ENCODE peak calls at places on chromosomes 13 and 19, in ten cellular contexts. One of them, this sample, is unnamed. For H3K36me3, the result is how much of the 10 kb centered on the place peaks cover.

GRCh38 chr19:39430675-39431593 is 4.8 kb downstream of the RPS16 start:
- DNase-seq in K562: peak
- DNase-seq in endothelial cell of umbilical vein: peak
- DNase-seq in esophagus squamous epithelium: no peak
- DNase-seq in breast epithelium: no peak
- DNase-seq in ovary: no peak
- DNase-seq in sigmoid colon: no peak
- DNase-seq in right lobe of liver: no peak
- DNase-seq in heart left ventricle: no peak
- DNase-seq in body of pancreas: no peak
- DNase-seq in this sample: no peak

GRCh38 chr19:14772995-14773394 is 5.4 kb downstream of the ADGRE2 start:
- DNase-seq in esophagus squamous epithelium: no peak
- DNase-seq in body of pancreas: no peak
- DNase-seq in ovary: no peak
- DNase-seq in endothelial cell of umbilical vein: no peak
- DNase-seq in right lobe of liver: no peak
- DNase-seq in sigmoid colon: no peak
- DNase-seq in breast epithelium: no peak
- DNase-seq in K562: no peak
- DNase-seq in heart left ventricle: no peak
- DNase-seq in this sample: no peak

GRCh38 chr19:48770223-48770622 is 14.9 kb downstream of the FGF21 start:
- DNase-seq in body of pancreas: no peak
- DNase-seq in breast epithelium: no peak
- DNase-seq in right lobe of liver: no peak
- DNase-seq in K562: no peak
- DNase-seq in esophagus squamous epithelium: no peak
- DNase-seq in endothelial cell of umbilical vein: no peak
- DNase-seq in sigmoid colon: no peak
- DNase-seq in heart left ventricle: no peak
- DNase-seq in ovary: no peak
- DNase-seq in this sample: no peak

GRCh38 chr19:15701757-15702589 is 25.9 kb upstream of the OR10H2 start:
- DNase-seq in endothelial cell of umbilical vein: no peak
- DNase-seq in body of pancreas: no peak
- DNase-seq in K562: no peak
- DNase-seq in sigmoid colon: no peak
- DNase-seq in esophagus squamous epithelium: no peak
- DNase-seq in ovary: no peak
- DNase-seq in breast epithelium: no peak
- DNase-seq in heart left ventricle: no peak
- DNase-seq in right lobe of liver: no peak
- DNase-seq in this sample: no peak

GRCh38 chr13:28137556-28137955 is 789 bp upstream of the PAN3 start:
- DNase-seq in K562: no peak
- DNase-seq in heart left ventricle: no peak
- DNase-seq in breast epithelium: no peak
- DNase-seq in esophagus squamous epithelium: no peak
- DNase-seq in sigmoid colon: no peak
- DNase-seq in ovary: no peak
- DNase-seq in endothelial cell of umbilical vein: no peak
- DNase-seq in body of pancreas: no peak
- DNase-seq in right lobe of liver: no peak
- DNase-seq in this sample: no peak

GRCh38 chr19:532578-533484 is 1.3 kb downstream of the CDC34 start:
- DNase-seq in sigmoid colon: peak
- DNase-seq in right lobe of liver: peak
- DNase-seq in endothelial cell of umbilical vein: peak
- DNase-seq in body of pancreas: peak
- DNase-seq in heart left ventricle: peak
- DNase-seq in breast epithelium: peak
- DNase-seq in K562: peak
- DNase-seq in esophagus squamous epithelium: no peak
- DNase-seq in ovary: peak
- DNase-seq in this sample: peak

GRCh38 chr13:101706651-101707050 is 254.2 kb downstream of the ITGBL1 start:
- DNase-seq in heart left ventricle: no peak
- DNase-seq in right lobe of liver: peak
- DNase-seq in sigmoid colon: no peak
- DNase-seq in breast epithelium: peak
- DNase-seq in ovary: no peak
- DNase-seq in K562: no peak
- DNase-seq in endothelial cell of umbilical vein: peak
- DNase-seq in body of pancreas: no peak
- DNase-seq in esophagus squamous epithelium: no peak
- DNase-seq in this sample: peak

GRCh38 chr19:16457195-16457953 is 14.4 kb downstream of the EPS15L1 start:
- DNase-seq in heart left ventricle: peak
- DNase-seq in endothelial cell of umbilical vein: peak
- DNase-seq in right lobe of liver: no peak
- DNase-seq in sigmoid colon: peak
- DNase-seq in ovary: peak
- DNase-seq in esophagus squamous epithelium: no peak
- DNase-seq in K562: peak
- DNase-seq in breast epithelium: no peak
- DNase-seq in body of pancreas: peak
- DNase-seq in this sample: peak

GRCh38 chr19:14363203-14364097 is 17.8 kb upstream of the ADGRE5 start:
- DNase-seq in sigmoid colon: peak
- DNase-seq in heart left ventricle: peak
- DNase-seq in esophagus squamous epithelium: no peak
- DNase-seq in K562: peak
- DNase-seq in body of pancreas: peak
- DNase-seq in breast epithelium: peak
- DNase-seq in ovary: peak
- DNase-seq in endothelial cell of umbilical vein: peak
- DNase-seq in right lobe of liver: peak
- DNase-seq in this sample: peak

GRCh38 chr19:34109596-34109995 is 62.7 kb upstream of the LSM14A start:
- DNase-seq in endothelial cell of umbilical vein: no peak
- DNase-seq in sigmoid colon: no peak
- DNase-seq in heart left ventricle: no peak
- DNase-seq in breast epithelium: no peak
- DNase-seq in K562: no peak
- DNase-seq in ovary: no peak
- DNase-seq in right lobe of liver: no peak
- DNase-seq in body of pancreas: no peak
- DNase-seq in esophagus squamous epithelium: no peak
- DNase-seq in this sample: no peak

GRCh38 chr19:33376931-33377557 is 3.5 kb downstream of the CEBPG start:
- DNase-seq in right lobe of liver: no peak
- DNase-seq in esophagus squamous epithelium: no peak
- DNase-seq in breast epithelium: no peak
- DNase-seq in sigmoid colon: peak
- DNase-seq in heart left ventricle: no peak
- DNase-seq in ovary: no peak
- DNase-seq in body of pancreas: no peak
- DNase-seq in K562: no peak
- DNase-seq in endothelial cell of umbilical vein: peak
- DNase-seq in this sample: no peak

GRCh38 chr13:48790996-48791395 is 137.3 kb downstream of the CYSLTR2 start:
- DNase-seq in breast epithelium: no peak
- DNase-seq in ovary: no peak
- DNase-seq in heart left ventricle: no peak
- DNase-seq in endothelial cell of umbilical vein: no peak
- DNase-seq in sigmoid colon: no peak
- DNase-seq in K562: no peak
- DNase-seq in esophagus squamous epithelium: no peak
- DNase-seq in right lobe of liver: no peak
- DNase-seq in body of pancreas: no peak
- DNase-seq in this sample: no peak

GRCh38 chr13:87087741-87088140 is 583.4 kb upstream of the SLITRK5 start:
- DNase-seq in heart left ventricle: no peak
- DNase-seq in ovary: no peak
- DNase-seq in sigmoid colon: no peak
- DNase-seq in endothelial cell of umbilical vein: no peak
- DNase-seq in breast epithelium: no peak
- DNase-seq in esophagus squamous epithelium: no peak
- DNase-seq in right lobe of liver: no peak
- DNase-seq in body of pancreas: no peak
- DNase-seq in K562: no peak
- DNase-seq in this sample: no peak

GRCh38 chr13:87093399-87093798 is 577.8 kb upstream of the SLITRK5 start:
- DNase-seq in esophagus squamous epithelium: no peak
- DNase-seq in heart left ventricle: no peak
- DNase-seq in body of pancreas: no peak
- DNase-seq in right lobe of liver: no peak
- DNase-seq in K562: no peak
- DNase-seq in ovary: no peak
- DNase-seq in endothelial cell of umbilical vein: no peak
- DNase-seq in breast epithelium: no peak
- DNase-seq in sigmoid colon: no peak
- DNase-seq in this sample: no peak

GRCh38 chr13:87084192-87084591 is 587.0 kb upstream of the SLITRK5 start:
- DNase-seq in sigmoid colon: no peak
- DNase-seq in endothelial cell of umbilical vein: no peak
- DNase-seq in body of pancreas: no peak
- DNase-seq in breast epithelium: no peak
- DNase-seq in ovary: no peak
- DNase-seq in K562: no peak
- DNase-seq in esophagus squamous epithelium: no peak
- DNase-seq in heart left ventricle: no peak
- DNase-seq in right lobe of liver: no peak
- DNase-seq in this sample: no peak

GRCh38 chr13:87094646-87095045 is 576.5 kb upstream of the SLITRK5 start:
- DNase-seq in right lobe of liver: no peak
- DNase-seq in sigmoid colon: no peak
- DNase-seq in ovary: no peak
- DNase-seq in heart left ventricle: no peak
- DNase-seq in endothelial cell of umbilical vein: no peak
- DNase-seq in breast epithelium: no peak
- DNase-seq in esophagus squamous epithelium: no peak
- DNase-seq in K562: no peak
- DNase-seq in body of pancreas: no peak
- DNase-seq in this sample: no peak

GRCh38 chr13:87089391-87089790 is 581.8 kb upstream of the SLITRK5 start:
- DNase-seq in K562: no peak
- DNase-seq in body of pancreas: no peak
- DNase-seq in sigmoid colon: no peak
- DNase-seq in esophagus squamous epithelium: no peak
- DNase-seq in heart left ventricle: no peak
- DNase-seq in ovary: no peak
- DNase-seq in endothelial cell of umbilical vein: no peak
- DNase-seq in right lobe of liver: no peak
- DNase-seq in breast epithelium: no peak
- DNase-seq in this sample: no peak
- H3K27ac ChIP-seq in K562: no peak
- H3K27ac ChIP-seq in body of pancreas: no peak
- H3K27ac ChIP-seq in sigmoid colon: no peak
- H3K27ac ChIP-seq in esophagus squamous epithelium: no peak
- H3K27ac ChIP-seq in heart left ventricle: no peak
- H3K27ac ChIP-seq in ovary: no peak
- H3K27ac ChIP-seq in endothelial cell of umbilical vein: no peak
- H3K27ac ChIP-seq in right lobe of liver: no peak
- H3K27ac ChIP-seq in breast epithelium: no peak
- H3K27ac ChIP-seq in this sample: no peak

GRCh38 chr19:8456064-8456463 is 11.3 kb downstream of the HNRNPM start:
- DNase-seq in endothelial cell of umbilical vein: no peak
- DNase-seq in right lobe of liver: no peak
- DNase-seq in esophagus squamous epithelium: no peak
- DNase-seq in ovary: no peak
- DNase-seq in sigmoid colon: peak
- DNase-seq in heart left ventricle: no peak
- DNase-seq in body of pancreas: peak
- DNase-seq in breast epithelium: no peak
- DNase-seq in K562: no peak
- DNase-seq in this sample: peak
- TF ChIP-seq POLR2A in endothelial cell of umbilical vein: no peak
- TF ChIP-seq POLR2A in right lobe of liver: no peak
- TF ChIP-seq POLR2A in esophagus squamous epithelium: no peak
- TF ChIP-seq POLR2A in ovary: no peak
- TF ChIP-seq POLR2A in sigmoid colon: no peak
- TF ChIP-seq POLR2A in heart left ventricle: no peak
- TF ChIP-seq POLR2A in body of pancreas: no peak
- TF ChIP-seq POLR2A in breast epithelium: no peak
- TF ChIP-seq POLR2A in K562: no peak
- TF ChIP-seq POLR2A in this sample: no peak

GRCh38 chr19:19499272-19499995 is 15.9 kb downstream of the TSSK6 start:
- DNase-seq in right lobe of liver: no peak
- DNase-seq in sigmoid colon: no peak
- DNase-seq in ovary: no peak
- DNase-seq in breast epithelium: no peak
- DNase-seq in body of pancreas: no peak
- DNase-seq in esophagus squamous epithelium: no peak
- DNase-seq in endothelial cell of umbilical vein: no peak
- DNase-seq in heart left ventricle: no peak
- DNase-seq in K562: no peak
- DNase-seq in this sample: no peak
- H3K36me3 ChIP-seq in right lobe of liver: half or more
- H3K36me3 ChIP-seq in sigmoid colon: under half
- H3K36me3 ChIP-seq in ovary: under half
- H3K36me3 ChIP-seq in breast epithelium: under half
- H3K36me3 ChIP-seq in body of pancreas: under half
- H3K36me3 ChIP-seq in esophagus squamous epithelium: half or more
- H3K36me3 ChIP-seq in endothelial cell of umbilical vein: half or more
- H3K36me3 ChIP-seq in heart left ventricle: under half
- H3K36me3 ChIP-seq in K562: half or more
- H3K36me3 ChIP-seq in this sample: half or more

GRCh38 chr19:21127001-21127400 is 14.8 kb upstream of the ZNF431 start:
- DNase-seq in ovary: no peak
- DNase-seq in body of pancreas: no peak
- DNase-seq in endothelial cell of umbilical vein: no peak
- DNase-seq in breast epithelium: no peak
- DNase-seq in K562: no peak
- DNase-seq in heart left ventricle: no peak
- DNase-seq in right lobe of liver: no peak
- DNase-seq in esophagus squamous epithelium: no peak
- DNase-seq in sigmoid colon: no peak
- DNase-seq in this sample: no peak
- H3K27ac ChIP-seq in ovary: no peak
- H3K27ac ChIP-seq in body of pancreas: peak
- H3K27ac ChIP-seq in endothelial cell of umbilical vein: no peak
- H3K27ac ChIP-seq in breast epithelium: no peak
- H3K27ac ChIP-seq in K562: peak
- H3K27ac ChIP-seq in heart left ventricle: no peak
- H3K27ac ChIP-seq in right lobe of liver: no peak
- H3K27ac ChIP-seq in esophagus squamous epithelium: no peak
- H3K27ac ChIP-seq in sigmoid colon: no peak
- H3K27ac ChIP-seq in this sample: no peak

This sample was measured in gastrocnemius medialis.